ENCODE peak calls at places on chromosome 3, in five cellular contexts. P is hepatocyte, F is fibroblast of lung, B is gastrocnemius medialis, I is bronchial epithelial cell. W is an unnamed sample. For H3K27me3, the result is how much of the 10 kb centered on the place peaks cover.

GRCh38 chr3:142987707-142988106 is 13.7 kb upstream of the U2SURP start:
- DNase-seq in B (peak), F (no peak), P (peak), I (no peak), W (no peak)

GRCh38 chr3:138360272-138361192 is 12.2 kb downstream of the MRAS start:
- DNase-seq in B (peak), I (no peak), P (no peak), F (no peak), W (no peak)

GRCh38 chr3:78941587-78941986 is 826.2 kb downstream of the ROBO1 start:
- DNase-seq in F (peak), P (peak), I (peak), B (no peak), W (no peak)

GRCh38 chr3:9852528-9852927 is 8.7 kb upstream of the RPUSD3 start:
- DNase-seq in I (no peak), P (no peak), B (no peak), F (no peak), W (no peak)

GRCh38 chr3:151909720-151910405 is 36.4 kb downstream of the SUCNR1 start:
- DNase-seq in I (peak), P (no peak), B (no peak), F (no peak), W (no peak)

GRCh38 chr3:156093966-156094365 is 26.4 kb upstream of the KCNAB1 start:
- DNase-seq in F (no peak), I (no peak), P (no peak), B (no peak), W (no peak)

GRCh38 chr3:72745146-72745976 is 102.9 kb downstream of the SHQ1 start:
- DNase-seq in P (peak), I (peak), F (no peak), B (no peak), W (no peak)

GRCh38 chr3:138072816-138073215 is 42.6 kb downstream of the DZIP1L start:
- DNase-seq in I (no peak), B (no peak), F (no peak), P (no peak), W (no peak)

GRCh38 chr3:155241559-155241958 is 51.9 kb downstream of the STRIT1 start:
- DNase-seq in I (no peak), F (peak), B (no peak), P (no peak), W (no peak)

GRCh38 chr3:88462241-88462640 is 312.5 kb downstream of the C3orf38 start:
- DNase-seq in I (no peak), F (peak), P (no peak), B (no peak), W (no peak)

GRCh38 chr3:162338514-162338913 is 841.9 kb downstream of the OTOL1 start:
- DNase-seq in F (peak), P (no peak), I (no peak), B (no peak), W (no peak)

GRCh38 chr3:86180696-86181095 is 810.3 kb downstream of the VGLL3 start:
- DNase-seq in F (no peak), B (no peak), P (peak), I (peak), W (no peak)

GRCh38 chr3:167941234-167941995 is 154.3 kb downstream of the GOLIM4 start:
- DNase-seq in I (peak), F (peak), P (peak), B (peak), W (no peak)

GRCh38 chr3:41318520-41318919 is 119.2 kb downstream of the CTNNB1 start:
- DNase-seq in I (peak), P (peak), F (no peak), B (no peak), W (no peak)

GRCh38 chr3:102083971-102084370 is 234.7 kb downstream of the NFKBIZ start:
- DNase-seq in F (peak), P (no peak), I (no peak), B (no peak), W (no peak)

GRCh38 chr3:49165771-49166751 is at the start of gene CCDC71:
- DNase-seq in F (peak), B (no peak), P (peak), I (peak), W (peak)

GRCh38 chr3:119613872-119614271 is 16.2 kb downstream of the PLA1A start:
- DNase-seq in I (no peak), P (no peak), F (no peak), B (no peak), W (no peak)

GRCh38 chr3:42588625-42589024 is 2.0 kb upstream of the SS18L2 start:
- DNase-seq in B (no peak), F (no peak), P (no peak), I (peak), W (no peak)

GRCh38 chr3:44020178-44020577 is 221.5 kb upstream of the TOPAZ1 start:
- DNase-seq in P (no peak), F (no peak), I (no peak), B (no peak), W (no peak)
- H3K27me3 ChIP-seq in P (half or more), F (under half), I (under half), B (under half), W (under half)

DNA sequence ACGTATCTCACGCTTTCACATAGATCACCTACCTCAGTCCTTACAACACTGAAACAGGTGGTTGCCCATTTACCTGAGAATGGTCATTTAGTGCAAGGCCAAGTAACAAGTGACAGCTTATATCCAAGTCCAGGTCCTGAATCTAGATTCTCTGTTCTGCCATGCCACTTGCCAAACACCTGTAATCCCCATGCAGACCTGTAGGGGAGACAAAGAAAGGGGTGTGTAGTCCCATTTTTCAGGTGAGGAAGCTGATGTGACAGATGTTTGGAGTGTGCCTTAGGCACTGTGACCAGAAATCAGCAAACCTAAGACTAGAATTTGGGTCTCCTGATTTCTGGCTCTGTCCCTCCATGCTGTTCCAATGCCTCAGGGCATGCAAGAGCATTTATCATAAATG is 12.7 kb downstream of the ZNF35 start:
- DNase-seq in P (no peak), F (no peak), I (peak), B (no peak), W (no peak)
- TF ChIP-seq CTCF in P (no peak), F (no peak), I (peak), B (no peak), W (no peak)

GRCh38 chr3:70072180-70072579 is 72.6 kb downstream of the SAMMSON start:
- DNase-seq in B (no peak), P (peak), I (no peak), F (peak), W (no peak)
- H3K4me3 ChIP-seq in B (peak), P (peak), I (no peak), F (no peak), W (no peak)

GRCh38 chr3:194099215-194099614 is 36.7 kb upstream of the HES1 start:
- DNase-seq in F (no peak), I (no peak), B (no peak), P (no peak), W (no peak)

GRCh38 chr3:194097141-194097880 is 38.6 kb upstream of the HES1 start:
- DNase-seq in B (no peak), I (no peak), P (no peak), F (no peak), W (peak)

GRCh38 chr3:194098036-194098871 is 37.7 kb upstream of the HES1 start:
- DNase-seq in B (no peak), F (no peak), P (no peak), I (no peak), W (peak)

GRCh38 chr3:194100856-194101390 is 35.0 kb upstream of the HES1 start:
- DNase-seq in B (no peak), P (peak), I (no peak), F (no peak), W (no peak)

DNA sequence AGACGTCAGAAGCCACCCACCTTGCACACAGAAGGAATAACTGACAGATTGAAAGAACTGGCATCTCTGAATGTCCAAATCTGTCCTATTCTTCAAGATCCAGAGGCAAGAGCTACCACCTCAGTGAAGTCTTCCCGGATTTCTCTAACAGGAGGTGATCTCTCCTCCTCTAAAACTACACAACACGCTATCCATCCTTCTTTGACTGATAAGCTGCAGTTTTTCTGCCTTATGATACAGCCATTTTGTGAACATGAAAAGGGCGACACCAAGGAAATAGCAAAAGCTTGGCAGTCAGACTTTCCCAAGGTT is 37.1 kb upstream of the HES1 start:
- DNase-seq in F (no peak), B (no peak), P (no peak), I (no peak), W (no peak)
- H3K27me3 ChIP-seq in F (under half), B (under half), P (under half), I (under half), W (under half)

DNA sequence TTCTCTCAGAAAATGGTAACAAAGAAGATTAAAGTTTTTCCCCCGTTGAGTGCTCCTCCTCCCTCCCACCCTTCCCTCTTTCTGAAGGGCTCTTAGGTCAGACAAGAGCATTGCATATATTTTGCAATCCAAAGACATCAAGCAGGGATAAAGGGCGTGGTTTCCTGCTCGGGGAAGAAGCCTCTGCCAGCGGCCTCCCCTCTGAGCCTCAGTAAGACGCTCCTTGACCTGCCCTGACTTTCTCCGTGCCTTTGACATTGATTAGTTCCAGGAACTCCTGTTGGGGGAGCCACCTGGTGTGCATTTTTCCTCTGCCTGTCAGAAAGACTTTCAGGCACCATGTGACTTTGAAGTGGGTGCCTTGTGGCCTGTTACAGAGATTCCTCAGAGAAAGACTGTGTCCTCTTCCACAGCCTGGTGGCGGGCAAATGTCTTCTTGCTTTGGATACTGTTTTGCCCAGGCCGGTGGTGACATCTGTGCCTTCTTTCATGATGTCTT is 87.2 kb upstream of the TBL1XR1 start:
- DNase-seq in F (peak), P (peak), I (peak), B (peak), W (no peak)
- TF ChIP-seq CTCF in F (no peak), P (no peak), I (no peak), B (no peak), W (no peak)

DNA sequence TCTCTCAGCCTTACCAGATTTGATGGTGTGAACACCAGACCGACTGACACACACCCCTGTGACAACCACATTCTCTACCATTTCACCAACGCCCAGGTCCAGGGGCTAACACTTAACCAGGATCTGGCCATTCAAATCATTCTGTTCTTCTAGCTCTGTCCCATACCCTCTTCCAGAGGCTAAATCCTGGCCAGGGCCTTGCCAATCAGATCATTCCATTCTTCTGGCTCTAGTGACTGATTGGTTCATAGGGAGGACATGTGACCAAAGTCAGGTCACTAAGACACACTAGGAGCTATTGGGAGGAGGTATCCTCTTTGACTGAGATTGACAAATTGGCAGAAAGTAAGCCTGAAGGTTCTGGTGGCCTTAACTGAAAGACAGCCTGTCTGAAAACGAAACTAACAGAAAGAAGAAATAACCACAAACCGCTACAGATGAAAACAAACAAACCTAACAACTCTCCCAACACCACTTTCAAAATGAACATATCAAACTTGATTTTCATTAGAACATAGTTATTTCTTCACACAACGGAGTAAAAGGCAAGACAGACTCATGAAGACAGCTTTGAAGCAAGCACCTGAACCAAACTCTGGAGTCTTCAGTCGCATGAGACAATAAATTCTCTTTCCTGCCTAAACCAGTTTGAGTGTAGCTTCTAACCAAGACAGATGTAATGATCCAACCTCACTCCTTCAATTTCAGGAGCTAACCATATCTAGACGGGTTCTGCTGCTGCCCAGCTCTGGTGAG is 68.5 kb downstream of the TRANK1 start:
- DNase-seq in F (no peak), I (no peak), B (no peak), P (no peak), W (no peak)
- H3K4me3 ChIP-seq in F (no peak), I (no peak), B (no peak), P (no peak), W (no peak)

GRCh38 chr3:65532749-65533148 is 506.0 kb downstream of the MAGI1 start:
- DNase-seq in I (no peak), B (no peak), F (no peak), P (no peak), W (no peak)
- H3K27me3 ChIP-seq in I (under half), B (under half), F (under half), P (under half), W (under half)

GRCh38 chr3:169624533-169624972 is 39.0 kb downstream of the MECOM start:
- DNase-seq in P (no peak), I (no peak), F (no peak), B (no peak), W (no peak)
- TF ChIP-seq CTCF in P (no peak), I (no peak), F (no peak), B (no peak), W (no peak)